ENCODE peak calls at places on chromosomes 4 and X, in five cellular contexts. A is caudate nucleus, C is stomach, K is left lung, T is HCT116. I is an unnamed sample.

GRCh38 chr4:181848357-181848756 is 394.8 kb upstream of the TENM3 start:
- DNase-seq in A (no peak), C (no peak), K (no peak), T (no peak), I (no peak)

GRCh38 chrX:15930585-15930984 is 76.0 kb upstream of the AP1S2 start:
- DNase-seq in A (no peak), C (no peak), K (no peak), T (no peak), I (no peak)

GRCh38 chrX:2710041-2710471 is 19.0 kb downstream of the CD99 start:
- DNase-seq in A (no peak), C (no peak), K (no peak), T (peak), I (no peak)

GRCh38 chrX:24693453-24694202 is at the start of gene POLA1:
- DNase-seq in A (peak), C (peak), K (peak), T (peak), I (peak)

GRCh38 chr4:153771058-153771457 is 11.2 kb upstream of the RNF175 start:
- DNase-seq in A (no peak), C (no peak), K (no peak), T (no peak), I (no peak)

GRCh38 chrX:78960888-78961287 is 15.7 kb downstream of the P2RY10 start:
- DNase-seq in A (no peak), C (no peak), K (no peak), T (no peak), I (no peak)

GRCh38 chrX:46325312-46325877 is 219.8 kb downstream of the ZNF674 start:
- DNase-seq in A (no peak), C (no peak), K (no peak), T (peak), I (peak)

GRCh38 chr4:26576171-26576829 is 7.6 kb upstream of the TBC1D19 start:
- DNase-seq in A (no peak), C (no peak), K (no peak), T (no peak), I (no peak)

GRCh38 chr4:108890491-108890890 is 127.6 kb upstream of the ETNPPL start:
- DNase-seq in A (no peak), C (no peak), K (no peak), T (no peak), I (no peak)

GRCh38 chrX:119541188-119541587 is 24.0 kb downstream of the STEEP1 start:
- DNase-seq in A (no peak), C (no peak), K (no peak), T (no peak), I (no peak)

GRCh38 chr4:106898621-106899230 is 137.4 kb downstream of the DKK2 start:
- DNase-seq in A (no peak), C (no peak), K (no peak), T (peak), I (peak)

GRCh38 chrX:96883608-96884007 is at the start of gene RPA4:
- DNase-seq in A (no peak), C (no peak), K (no peak), T (no peak), I (no peak)

GRCh38 chr4:104491826-104492771 is 2.6 kb downstream of the CXXC4 start:
- DNase-seq in A (no peak), C (no peak), K (no peak), T (no peak), I (no peak)

GRCh38 chr4:12411072-12411471 is 982.4 kb upstream of the HS3ST1 start:
- DNase-seq in A (no peak), C (no peak), K (no peak), T (no peak), I (no peak)

GRCh38 chr4:40240040-40240653 is 43.3 kb downstream of the RHOH start:
- DNase-seq in A (no peak), C (no peak), K (no peak), T (no peak), I (no peak)

GRCh38 chrX:23779025-23779424 is 3.9 kb upstream of the SAT1 start:
- DNase-seq in A (no peak), C (no peak), K (no peak), T (no peak), I (peak)

GRCh38 chrX:150476183-150476699 is 92.2 kb upstream of the MTM1 start:
- DNase-seq in A (no peak), C (no peak), K (no peak), T (no peak), I (no peak)

GRCh38 chr4:31545330-31545729 is 825.2 kb downstream of the PCDH7 start:
- DNase-seq in A (no peak), C (no peak), K (no peak), T (no peak), I (no peak)
- H3K27ac ChIP-seq in A (no peak), C (no peak), K (no peak), T (no peak), I (no peak)

GRCh38 chr4:89290727-89291126 is 16.9 kb downstream of the GPRIN3 start:
- DNase-seq in A (no peak), C (no peak), K (no peak), T (no peak), I (no peak)

GRCh38 chr4:89287945-89288344 is 19.7 kb downstream of the GPRIN3 start:
- DNase-seq in A (no peak), C (no peak), K (no peak), T (no peak), I (no peak)

GRCh38 chr4:89285735-89286134 is 21.9 kb downstream of the GPRIN3 start:
- DNase-seq in A (no peak), C (no peak), K (no peak), T (no peak), I (no peak)

GRCh38 chr4:89289312-89289711 is 18.3 kb downstream of the GPRIN3 start:
- DNase-seq in A (no peak), C (no peak), K (no peak), T (no peak), I (no peak)

DNA sequence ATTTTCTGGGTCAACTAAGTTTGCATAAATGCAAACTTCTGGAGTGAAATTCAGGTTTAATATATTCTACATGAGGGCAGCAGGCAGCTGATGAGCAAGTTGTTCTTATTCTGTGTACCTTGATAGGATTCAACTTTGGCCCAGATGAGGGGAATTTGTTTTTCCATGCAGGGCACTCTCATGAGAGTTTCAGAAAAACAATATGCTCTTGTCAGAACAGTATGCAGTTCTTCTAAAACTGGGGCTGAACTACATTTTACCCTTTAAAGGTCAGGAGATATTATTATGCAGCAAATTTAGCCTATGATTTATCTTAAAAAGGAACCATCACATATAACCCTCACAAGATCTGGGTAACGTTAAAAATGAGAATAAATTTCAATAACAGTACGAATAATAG is 19.2 kb downstream of the GPRIN3 start:
- DNase-seq in A (no peak), C (no peak), K (no peak), T (no peak), I (no peak)
- H3K27ac ChIP-seq in A (no peak), C (no peak), K (no peak), T (no peak), I (no peak)

DNA sequence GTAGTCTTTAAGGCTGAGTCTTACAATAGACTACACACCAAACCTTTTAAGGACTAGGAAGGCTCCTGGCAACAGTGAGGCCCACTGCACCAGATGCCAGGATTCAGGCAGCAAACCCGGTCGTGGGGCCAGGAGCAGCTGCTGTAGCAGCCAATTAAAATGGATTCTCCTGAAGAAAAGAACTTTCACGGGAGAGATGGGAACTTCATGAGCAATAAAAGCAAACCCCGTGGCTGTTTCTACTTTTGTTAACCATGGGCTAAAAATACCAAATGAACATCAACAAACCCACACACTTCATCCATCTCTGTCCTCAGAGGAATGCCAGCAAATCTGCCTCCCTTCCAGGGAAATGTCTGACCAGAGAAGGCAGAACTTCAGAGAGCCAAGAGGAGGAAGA is 101.3 kb downstream of the BTC start:
- DNase-seq in A (no peak), C (no peak), K (no peak), T (no peak), I (no peak)
- H3K27ac ChIP-seq in A (no peak), C (peak), K (no peak), T (no peak), I (no peak)

GRCh38 chr4:175431635-175432034 is 380.4 kb downstream of the GPM6A start:
- DNase-seq in A (no peak), C (no peak), K (no peak), T (no peak), I (no peak)
- H3K27ac ChIP-seq in A (no peak), C (no peak), K (no peak), T (no peak), I (no peak)

DNA sequence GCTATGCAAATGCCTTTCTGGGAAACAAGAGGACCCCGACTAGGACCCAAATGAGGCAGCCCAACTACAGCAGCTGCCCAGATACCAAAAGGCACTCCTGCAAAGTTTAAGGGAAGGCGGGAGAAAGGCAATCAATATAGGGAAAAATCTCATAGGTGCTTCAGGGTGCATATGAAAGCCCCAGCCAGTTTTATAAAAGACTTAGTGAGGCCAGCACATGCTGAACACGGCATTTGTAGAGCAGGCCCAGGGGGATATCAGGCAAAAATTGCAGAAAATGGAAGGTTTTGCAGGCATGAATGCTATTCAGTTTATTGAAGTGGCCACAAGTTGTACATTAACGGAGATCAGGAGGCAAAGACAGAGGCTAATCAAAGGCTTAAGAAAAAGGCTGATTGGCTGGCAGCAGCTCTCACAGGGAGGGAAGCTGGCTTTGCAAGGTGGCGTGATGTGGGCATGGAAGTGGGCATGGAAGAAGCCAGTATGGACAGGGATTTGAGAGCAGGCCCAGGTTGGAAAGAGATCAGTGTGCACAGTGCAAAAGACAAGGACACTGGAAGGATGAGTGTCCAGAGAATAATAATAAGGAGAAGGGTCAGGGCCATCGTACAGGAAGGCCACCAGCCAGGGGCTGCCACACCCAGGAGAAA is 37.7 kb upstream of the UGT2B7 start:
- DNase-seq in A (no peak), C (no peak), K (no peak), T (no peak), I (no peak)
- H3K27ac ChIP-seq in A (no peak), C (peak), K (no peak), T (no peak), I (no peak)

DNA sequence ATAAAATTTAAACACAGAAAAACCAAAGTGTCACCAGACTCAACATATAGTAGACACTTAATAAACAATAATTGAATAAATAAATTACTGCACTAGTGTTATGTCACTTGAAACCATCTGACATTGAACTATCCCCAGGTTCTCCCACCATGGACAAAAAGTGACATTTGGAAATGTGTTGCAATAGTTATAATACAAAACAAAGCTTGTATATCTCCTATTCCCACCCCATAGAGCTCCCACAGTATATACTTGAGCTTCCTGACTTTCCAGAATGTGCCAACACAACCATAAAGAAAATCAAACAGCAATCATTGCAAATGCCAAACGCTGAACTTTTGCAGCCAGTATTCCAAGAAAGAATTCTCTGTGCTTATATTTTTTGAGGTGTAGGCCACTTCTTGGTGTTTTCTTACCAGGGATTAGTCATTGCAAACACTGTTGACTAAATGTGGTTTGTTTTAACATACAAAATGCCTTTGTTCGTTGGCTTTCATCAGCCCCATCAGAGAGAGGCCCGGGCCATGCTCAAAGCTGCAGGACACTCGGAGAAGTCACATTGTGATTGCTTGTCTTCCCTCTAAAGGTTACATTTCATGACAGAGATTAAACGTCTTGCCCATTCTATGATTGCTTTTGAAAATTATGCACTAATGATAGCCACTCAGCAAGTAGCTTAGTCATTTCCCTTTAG is 33.8 kb downstream of the PPARGC1A start:
- DNase-seq in A (no peak), C (no peak), K (peak), T (no peak), I (no peak)
- H3K27ac ChIP-seq in A (no peak), C (peak), K (peak), T (no peak), I (no peak)

GRCh38 chr4:115781528-115782146 is 668.2 kb upstream of the NDST4 start:
- DNase-seq in A (no peak), C (no peak), K (no peak), T (no peak), I (no peak)
- H3K27ac ChIP-seq in A (no peak), C (no peak), K (no peak), T (no peak), I (no peak)

DNA sequence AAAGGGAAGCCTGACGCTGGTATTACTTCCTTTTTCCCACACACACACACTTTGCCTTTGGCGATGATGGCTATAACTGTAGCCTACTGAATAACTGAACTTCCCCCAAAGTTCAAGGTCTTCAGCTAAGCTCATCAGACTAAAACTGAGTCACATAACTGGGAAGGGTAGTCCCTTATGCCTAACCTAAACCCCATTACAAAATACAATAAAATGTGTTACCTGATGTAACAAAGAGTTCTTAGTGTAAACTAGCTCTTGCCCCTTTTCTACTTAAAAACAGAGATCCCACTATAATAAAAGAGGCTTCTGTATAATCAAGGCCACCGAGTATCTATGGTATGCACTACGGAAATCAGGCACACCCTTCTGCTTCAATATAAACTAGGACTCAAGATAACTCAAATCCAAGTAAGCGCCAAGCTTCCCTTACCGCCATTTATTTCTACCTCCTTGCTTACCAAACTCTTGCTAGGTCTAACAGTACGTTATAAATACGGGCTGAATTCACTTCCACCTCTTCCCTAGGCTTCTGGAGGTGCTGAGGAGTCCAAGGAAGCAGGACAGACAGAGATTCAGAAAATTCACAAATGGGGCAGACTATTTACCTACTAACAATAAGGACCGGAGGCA is 2.4 kb downstream of the OTUD4 start:
- DNase-seq in A (no peak), C (no peak), K (no peak), T (no peak), I (no peak)
- H3K27ac ChIP-seq in A (peak), C (peak), K (peak), T (no peak), I (peak)